ENCODE peak calls at places on chromosome 15, in five cellular contexts. R is endothelial cell, V is AG09319, D is amygdala, Y is dermis blood vessel endothelial cell. I is an unnamed sample.

GRCh38 chr15:88535100-88535499 is 11.4 kb downstream of the DET1 start:
- DNase-seq in V (no peak), D (no peak), R (no peak), Y (no peak), I (no peak)

GRCh38 chr15:91023720-91024119 is 1.3 kb upstream of the VPS33B start:
- DNase-seq in V (no peak), Y (no peak), D (no peak), R (no peak), I (no peak)

GRCh38 chr15:44468713-44469385 is 41.4 kb downstream of the CTDSPL2 start:
- DNase-seq in Y (peak), R (no peak), D (no peak), V (peak), I (no peak)

GRCh38 chr15:88449581-88449980 is 17.6 kb downstream of the MRPL46 start:
- DNase-seq in R (no peak), Y (no peak), V (no peak), D (no peak), I (peak)

GRCh38 chr15:101362986-101363566 is 68.0 kb upstream of the SNRPA1 start:
- DNase-seq in R (no peak), D (no peak), Y (no peak), V (no peak), I (peak)

GRCh38 chr15:42121021-42121420 is 26.7 kb upstream of the PLA2G4D start:
- DNase-seq in R (no peak), D (no peak), V (no peak), Y (no peak), I (no peak)

GRCh38 chr15:99477745-99478525 is 87.8 kb upstream of the MEF2A start:
- DNase-seq in R (no peak), Y (no peak), V (no peak), D (no peak), I (no peak)

GRCh38 chr15:60649845-60650548 is 171.1 kb upstream of the ICE2 start:
- DNase-seq in R (no peak), V (no peak), D (no peak), Y (peak), I (no peak)

GRCh38 chr15:80967451-80967850 is 22.2 kb downstream of the MESD start:
- DNase-seq in V (no peak), Y (no peak), D (no peak), R (peak), I (peak)

GRCh38 chr15:98658831-98659699 is 10.7 kb downstream of the IGF1R start:
- DNase-seq in Y (peak), R (peak), V (no peak), D (no peak), I (peak)

GRCh38 chr15:89177633-89178306 is 43.6 kb downstream of the RLBP1 start:
- DNase-seq in V (peak), D (no peak), Y (peak), R (peak), I (peak)

GRCh38 chr15:59256538-59256937 is 49.9 kb downstream of the LDHAL6B start:
- DNase-seq in D (no peak), V (no peak), R (no peak), Y (no peak), I (no peak)

GRCh38 chr15:74025436-74025835 is 30.9 kb downstream of the PML start:
- DNase-seq in R (no peak), D (no peak), Y (peak), V (no peak), I (no peak)

GRCh38 chr15:69719527-69719926 is 266.9 kb downstream of the RPLP1 start:
- DNase-seq in Y (peak), R (no peak), V (no peak), D (no peak), I (no peak)

GRCh38 chr15:56792211-56792610 is 58.9 kb upstream of the ZNF280D start:
- DNase-seq in D (no peak), V (no peak), Y (no peak), R (no peak), I (no peak)

GRCh38 chr15:93028632-93029612 is 60.1 kb downstream of the RGMA start:
- DNase-seq in R (no peak), V (peak), Y (peak), D (no peak), I (peak)

GRCh38 chr15:40357246-40357645 is 773 bp upstream of the DISP2 start:
- DNase-seq in V (no peak), R (no peak), D (no peak), Y (no peak), I (no peak)

GRCh38 chr15:100835626-100836025 is 44.0 kb upstream of the ALDH1A3 start:
- DNase-seq in D (no peak), V (no peak), R (no peak), Y (no peak), I (no peak)